ENCODE peak calls at places on chromosomes 4 and X, in eight cellular contexts. One of them, this sample, is unnamed.

GRCh38 chrX:70129811-70130210 is 3.4 kb upstream of the IGBP1 start:
- DNase-seq in body of pancreas: no peak
- DNase-seq in HCT116: no peak
- DNase-seq in fibroblast of pulmonary artery: peak; percentile 31
- DNase-seq in psoas muscle: no peak
- DNase-seq in fibroblast of lung: peak; percentile 6
- DNase-seq in GM12864: no peak
- DNase-seq in MM.1S: no peak
- DNase-seq in this sample: peak; percentile 1

GRCh38 chr4:72767903-72768817 is 199.1 kb upstream of the ADAMTS3 start:
- DNase-seq in body of pancreas: no peak
- DNase-seq in HCT116: no peak
- DNase-seq in fibroblast of pulmonary artery: peak; percentile 96
- DNase-seq in psoas muscle: no peak
- DNase-seq in fibroblast of lung: peak; percentile 97
- DNase-seq in GM12864: no peak
- DNase-seq in MM.1S: no peak
- DNase-seq in this sample: peak; percentile 16

GRCh38 chr4:40262079-40262528 is 65.3 kb downstream of the RHOH start:
- DNase-seq in body of pancreas: no peak
- DNase-seq in HCT116: no peak
- DNase-seq in fibroblast of pulmonary artery: no peak
- DNase-seq in psoas muscle: no peak
- DNase-seq in fibroblast of lung: no peak
- DNase-seq in GM12864: no peak
- DNase-seq in MM.1S: no peak
- DNase-seq in this sample: no peak

GRCh38 chr4:137635108-137635507 is 102.8 kb upstream of the PCDH18 start:
- DNase-seq in body of pancreas: no peak
- DNase-seq in HCT116: no peak
- DNase-seq in fibroblast of pulmonary artery: peak; percentile 85
- DNase-seq in psoas muscle: no peak
- DNase-seq in fibroblast of lung: no peak
- DNase-seq in GM12864: no peak
- DNase-seq in MM.1S: no peak
- DNase-seq in this sample: peak; percentile 79

GRCh38 chr4:72312032-72312650 is 256.9 kb downstream of the ADAMTS3 start:
- DNase-seq in body of pancreas: peak; percentile 40
- DNase-seq in HCT116: no peak
- DNase-seq in fibroblast of pulmonary artery: peak; percentile 96
- DNase-seq in psoas muscle: peak; percentile 82
- DNase-seq in fibroblast of lung: peak; percentile 92
- DNase-seq in GM12864: no peak
- DNase-seq in MM.1S: no peak
- DNase-seq in this sample: peak; percentile 95

GRCh38 chrX:4314586-4314985 is 601.1 kb upstream of the PRKX start:
- DNase-seq in body of pancreas: no peak
- DNase-seq in HCT116: no peak
- DNase-seq in fibroblast of pulmonary artery: no peak
- DNase-seq in psoas muscle: no peak
- DNase-seq in fibroblast of lung: no peak
- DNase-seq in GM12864: no peak
- DNase-seq in MM.1S: no peak
- DNase-seq in this sample: no peak

GRCh38 chrX:65407157-65407626 is 127.4 kb downstream of the LAS1L start:
- DNase-seq in body of pancreas: no peak
- DNase-seq in HCT116: no peak
- DNase-seq in fibroblast of pulmonary artery: no peak
- DNase-seq in psoas muscle: no peak
- DNase-seq in fibroblast of lung: no peak
- DNase-seq in GM12864: no peak
- DNase-seq in MM.1S: no peak
- DNase-seq in this sample: no peak

GRCh38 chr4:137122876-137123275 is 409.4 kb downstream of the PCDH18 start:
- DNase-seq in body of pancreas: no peak
- DNase-seq in HCT116: no peak
- DNase-seq in fibroblast of pulmonary artery: no peak
- DNase-seq in psoas muscle: no peak
- DNase-seq in fibroblast of lung: no peak
- DNase-seq in GM12864: no peak
- DNase-seq in MM.1S: no peak
- DNase-seq in this sample: no peak

GRCh38 chr4:184447664-184448063 is 26.7 kb downstream of the IRF2 start:
- DNase-seq in body of pancreas: no peak
- DNase-seq in HCT116: no peak
- DNase-seq in fibroblast of pulmonary artery: no peak
- DNase-seq in psoas muscle: no peak
- DNase-seq in fibroblast of lung: no peak
- DNase-seq in GM12864: no peak
- DNase-seq in MM.1S: no peak
- DNase-seq in this sample: no peak

GRCh38 chr4:121150003-121150402 is 14.1 kb downstream of the TNIP3 start:
- DNase-seq in body of pancreas: no peak
- DNase-seq in HCT116: no peak
- DNase-seq in fibroblast of pulmonary artery: no peak
- DNase-seq in psoas muscle: no peak
- DNase-seq in fibroblast of lung: peak; percentile 79
- DNase-seq in GM12864: no peak
- DNase-seq in MM.1S: no peak
- DNase-seq in this sample: no peak

GRCh38 chrX:150324035-150324728 is 38.9 kb upstream of the MAMLD1 start:
- DNase-seq in body of pancreas: peak; percentile 30
- DNase-seq in HCT116: peak; percentile 22
- DNase-seq in fibroblast of pulmonary artery: peak; percentile 90
- DNase-seq in psoas muscle: no peak
- DNase-seq in fibroblast of lung: peak; percentile 94
- DNase-seq in GM12864: no peak
- DNase-seq in MM.1S: no peak
- DNase-seq in this sample: peak; percentile 72

GRCh38 chrX:45806410-45807121 is 605.9 kb upstream of the DIPK2B start:
- DNase-seq in body of pancreas: no peak
- DNase-seq in HCT116: no peak
- DNase-seq in fibroblast of pulmonary artery: peak; percentile 80
- DNase-seq in psoas muscle: no peak
- DNase-seq in fibroblast of lung: peak; percentile 98
- DNase-seq in GM12864: no peak
- DNase-seq in MM.1S: no peak
- DNase-seq in this sample: peak; percentile 80

GRCh38 chrX:68433155-68433980 is at the start of gene OPHN1:
- DNase-seq in body of pancreas: peak; percentile 76
- DNase-seq in HCT116: peak; percentile 55
- DNase-seq in fibroblast of pulmonary artery: peak; percentile 78
- DNase-seq in psoas muscle: peak; percentile 87
- DNase-seq in fibroblast of lung: peak; percentile 84
- DNase-seq in GM12864: no peak
- DNase-seq in MM.1S: no peak
- DNase-seq in this sample: peak; percentile 88

GRCh38 chr4:168451744-168452394 is 28.4 kb downstream of the DDX60L start:
- DNase-seq in body of pancreas: no peak
- DNase-seq in HCT116: peak; percentile 68
- DNase-seq in fibroblast of pulmonary artery: peak; percentile 52
- DNase-seq in psoas muscle: no peak
- DNase-seq in fibroblast of lung: peak; percentile 85
- DNase-seq in GM12864: no peak
- DNase-seq in MM.1S: no peak
- DNase-seq in this sample: peak; percentile 63

GRCh38 chr4:879730-880079 is 52.4 kb downstream of the GAK start:
- DNase-seq in body of pancreas: no peak
- DNase-seq in HCT116: no peak
- DNase-seq in fibroblast of pulmonary artery: no peak
- DNase-seq in psoas muscle: no peak
- DNase-seq in fibroblast of lung: no peak
- DNase-seq in GM12864: peak; percentile 19
- DNase-seq in MM.1S: no peak
- DNase-seq in this sample: no peak

GRCh38 chrX:21993265-21993664 is 38.9 kb upstream of the PHEX start:
- DNase-seq in body of pancreas: no peak
- DNase-seq in HCT116: no peak
- DNase-seq in fibroblast of pulmonary artery: peak; percentile 14
- DNase-seq in psoas muscle: peak; percentile 58
- DNase-seq in fibroblast of lung: no peak
- DNase-seq in GM12864: peak; percentile 39
- DNase-seq in MM.1S: no peak
- DNase-seq in this sample: no peak

GRCh38 chrX:21986596-21986995 is 45.5 kb upstream of the PHEX start:
- DNase-seq in body of pancreas: no peak
- DNase-seq in HCT116: no peak
- DNase-seq in fibroblast of pulmonary artery: no peak
- DNase-seq in psoas muscle: no peak
- DNase-seq in fibroblast of lung: peak; percentile 57
- DNase-seq in GM12864: no peak
- DNase-seq in MM.1S: no peak
- DNase-seq in this sample: no peak

GRCh38 chrX:21991504-21991903 is 40.6 kb upstream of the PHEX start:
- DNase-seq in body of pancreas: no peak
- DNase-seq in HCT116: no peak
- DNase-seq in fibroblast of pulmonary artery: no peak
- DNase-seq in psoas muscle: no peak
- DNase-seq in fibroblast of lung: no peak
- DNase-seq in GM12864: no peak
- DNase-seq in MM.1S: no peak
- DNase-seq in this sample: no peak

GRCh38 chrX:21990812-21991211 is 41.3 kb upstream of the PHEX start:
- DNase-seq in body of pancreas: no peak
- DNase-seq in HCT116: no peak
- DNase-seq in fibroblast of pulmonary artery: no peak
- DNase-seq in psoas muscle: no peak
- DNase-seq in fibroblast of lung: no peak
- DNase-seq in GM12864: no peak
- DNase-seq in MM.1S: no peak
- DNase-seq in this sample: no peak

DNA sequence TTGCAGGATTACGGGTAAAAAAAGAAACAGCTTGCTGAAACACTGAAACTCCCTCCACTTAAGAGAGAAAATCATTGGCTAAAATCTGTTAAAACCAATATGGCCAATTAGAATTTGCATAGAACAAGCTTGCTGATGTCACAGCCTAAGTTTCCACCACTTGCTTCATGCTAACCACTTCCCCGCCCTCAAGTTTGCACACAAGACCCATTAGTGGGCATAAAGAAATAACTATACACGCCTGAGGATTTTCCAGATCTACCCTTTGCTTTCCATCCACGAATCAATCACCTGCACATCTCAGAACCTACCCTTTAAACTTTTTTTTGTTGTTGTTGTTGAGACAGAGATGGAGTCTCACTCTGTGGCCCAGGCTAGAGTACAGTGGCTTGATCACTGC is 42.7 kb upstream of the PHEX start:
- DNase-seq in body of pancreas: no peak
- DNase-seq in HCT116: no peak
- DNase-seq in fibroblast of pulmonary artery: no peak
- DNase-seq in psoas muscle: no peak
- DNase-seq in fibroblast of lung: no peak
- DNase-seq in GM12864: no peak
- DNase-seq in MM.1S: no peak
- DNase-seq in this sample: no peak
- H3K4me3 ChIP-seq in body of pancreas: no peak overlapping the region
- H3K4me3 ChIP-seq in HCT116: no peak overlapping the region
- H3K4me3 ChIP-seq in fibroblast of pulmonary artery: no peak overlapping the region
- H3K4me3 ChIP-seq in psoas muscle: no peak overlapping the region
- H3K4me3 ChIP-seq in fibroblast of lung: no peak overlapping the region
- H3K4me3 ChIP-seq in GM12864: no peak overlapping the region
- H3K4me3 ChIP-seq in MM.1S: no peak overlapping the region
- H3K4me3 ChIP-seq in this sample: no peak overlapping the region

DNA sequence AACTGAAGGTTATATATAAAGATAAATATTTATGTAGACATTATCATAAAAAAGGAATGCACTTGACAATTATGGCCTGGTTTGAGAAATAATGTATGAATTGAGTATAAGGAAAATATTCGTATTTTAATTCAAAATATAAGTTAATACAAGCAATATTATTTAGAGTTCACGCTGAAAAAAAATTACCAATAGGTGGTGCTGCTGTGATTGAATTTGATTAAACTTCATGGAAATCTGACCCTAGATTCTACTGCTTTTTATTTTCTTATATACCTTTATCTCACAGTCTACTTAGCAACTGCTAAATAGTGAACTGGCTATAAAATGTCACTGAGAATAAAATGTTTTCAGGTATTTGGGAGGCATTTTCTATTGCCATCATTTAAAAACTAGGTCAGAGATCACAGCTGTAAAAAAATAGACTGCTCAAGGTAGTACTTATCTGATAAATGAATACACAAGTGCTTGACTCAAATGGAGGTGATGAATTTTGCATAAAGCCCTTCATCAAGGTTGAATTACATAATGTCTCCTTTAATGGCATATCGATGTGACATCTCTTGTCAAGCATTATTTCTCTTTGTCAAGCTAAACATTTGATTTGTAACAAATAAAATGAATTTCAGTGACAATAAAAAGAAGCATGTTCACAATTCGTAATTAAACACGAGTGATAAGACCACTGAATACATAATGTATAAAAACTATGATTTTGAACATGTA is 1638.8 kb upstream of the PCDH7 start:
- DNase-seq in body of pancreas: no peak
- DNase-seq in HCT116: peak; percentile 22
- DNase-seq in fibroblast of pulmonary artery: peak; percentile 33
- DNase-seq in psoas muscle: no peak
- DNase-seq in fibroblast of lung: peak; percentile 1
- DNase-seq in GM12864: no peak
- DNase-seq in MM.1S: no peak
- DNase-seq in this sample: no peak
- TF ChIP-seq CTCF in body of pancreas: peak; percentile 32
- TF ChIP-seq CTCF in HCT116: peak; percentile 52
- TF ChIP-seq CTCF in fibroblast of pulmonary artery: peak; percentile 27
- TF ChIP-seq CTCF in psoas muscle: no peak
- TF ChIP-seq CTCF in fibroblast of lung: no peak
- TF ChIP-seq CTCF in GM12864: no peak
- TF ChIP-seq CTCF in MM.1S: peak; percentile 24
- TF ChIP-seq CTCF in this sample: peak; percentile 11

GRCh38 chr4:186722856-186723206 is 825 bp downstream of the FAT1 start:
- DNase-seq in body of pancreas: no peak
- DNase-seq in HCT116: no peak
- DNase-seq in fibroblast of pulmonary artery: no peak
- DNase-seq in psoas muscle: no peak
- DNase-seq in fibroblast of lung: no peak
- DNase-seq in GM12864: no peak
- DNase-seq in MM.1S: peak; percentile 27
- DNase-seq in this sample: no peak
- H3K4me3 ChIP-seq in body of pancreas: peak overlapping the region; percentile 88
- H3K4me3 ChIP-seq in HCT116: peak overlapping the region; percentile 97
- H3K4me3 ChIP-seq in fibroblast of pulmonary artery: peak overlapping the region; percentile 94
- H3K4me3 ChIP-seq in psoas muscle: peak overlapping the region; percentile 77
- H3K4me3 ChIP-seq in fibroblast of lung: peak overlapping the region; percentile 94
- H3K4me3 ChIP-seq in GM12864: no peak overlapping the region
- H3K4me3 ChIP-seq in MM.1S: peak overlapping the region; percentile 67
- H3K4me3 ChIP-seq in this sample: peak overlapping the region; percentile 97

DNA sequence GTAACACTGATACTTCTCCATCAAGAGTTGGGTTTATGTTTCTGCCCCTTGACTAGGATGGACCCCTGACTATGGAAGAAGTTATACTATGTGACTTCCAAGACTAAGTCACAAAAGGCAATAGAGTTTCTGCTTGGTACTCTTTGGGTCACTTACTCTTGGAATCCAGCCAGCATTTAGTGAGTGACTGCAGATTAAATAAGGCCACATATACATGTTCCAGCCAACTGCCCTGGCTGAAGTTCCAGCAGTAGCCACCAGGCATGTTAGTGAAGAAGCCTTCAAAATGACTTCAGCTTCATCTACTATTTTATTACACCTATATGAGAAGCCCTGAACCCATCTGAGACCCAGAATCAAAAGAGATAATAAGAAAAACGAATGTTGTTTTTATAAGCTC is 524.0 kb downstream of the DMD start:
- DNase-seq in body of pancreas: no peak
- DNase-seq in HCT116: no peak
- DNase-seq in fibroblast of pulmonary artery: no peak
- DNase-seq in psoas muscle: peak; percentile 17
- DNase-seq in fibroblast of lung: no peak
- DNase-seq in GM12864: no peak
- DNase-seq in MM.1S: no peak
- DNase-seq in this sample: no peak
- TF ChIP-seq CTCF in body of pancreas: no peak
- TF ChIP-seq CTCF in HCT116: no peak
- TF ChIP-seq CTCF in fibroblast of pulmonary artery: no peak
- TF ChIP-seq CTCF in psoas muscle: no peak
- TF ChIP-seq CTCF in fibroblast of lung: no peak
- TF ChIP-seq CTCF in GM12864: no peak
- TF ChIP-seq CTCF in MM.1S: no peak
- TF ChIP-seq CTCF in this sample: no peak